ENCODE peak calls at places on chromosome 11, in seven cellular contexts. B is CD4-positive, alpha-beta memory T cell; Y is cardiac fibroblast; J is mucosa of descending colon; V is naive thymus-derived CD4-positive, alpha-beta T cell; I is CD8-positive, alpha-beta T cell; O is mammary epithelial cell. H is an unnamed sample.

GRCh38 chr11:102564110-102564509 is 33.6 kb upstream of the MMP7 start:
- DNase-seq in B (no peak), Y (peak; percentile 80), J (no peak), V (no peak), I (no peak), O (peak; percentile 92), H (peak; percentile 16)

GRCh38 chr11:110200241-110200640 is 96.2 kb downstream of the RDX start:
- DNase-seq in B (no peak), Y (peak; percentile 76), J (no peak), V (no peak), I (no peak), O (peak; percentile 73), H (no peak)

GRCh38 chr11:124712392-124712791 is 27.4 kb upstream of the NRGN start:
- DNase-seq in B (no peak), Y (no peak), J (no peak), V (no peak), I (no peak), O (no peak), H (no peak)

GRCh38 chr11:102513869-102514268 is 16.7 kb downstream of the MMP7 start:
- DNase-seq in B (no peak), Y (peak; percentile 46), J (no peak), V (no peak), I (no peak), O (peak; percentile 48), H (no peak)

GRCh38 chr11:61082161-61082870 is 20.0 kb upstream of the CD5 start:
- DNase-seq in B (no peak), Y (no peak), J (no peak), V (no peak), I (no peak), O (no peak), H (no peak)

GRCh38 chr11:29093416-29093815 is 923.4 kb downstream of the KCNA4 start:
- DNase-seq in B (no peak), Y (peak; percentile 65), J (no peak), V (no peak), I (no peak), O (no peak), H (peak; percentile 35)

GRCh38 chr11:70587095-70587389 is 188.7 kb downstream of the CTTN start:
- DNase-seq in B (no peak), Y (no peak), J (no peak), V (no peak), I (no peak), O (peak; percentile 5), H (no peak)

GRCh38 chr11:128824199-128825049 is 42.7 kb downstream of the KCNJ1 start:
- DNase-seq in B (no peak), Y (no peak), J (no peak), V (no peak), I (no peak), O (no peak), H (no peak)

GRCh38 chr11:73907191-73907590 is 30.4 kb downstream of the PAAF1 start:
- DNase-seq in B (no peak), Y (peak; percentile 59), J (no peak), V (no peak), I (no peak), O (peak; percentile 67), H (no peak)

GRCh38 chr11:104968856-104969776 is 742 bp upstream of the CASP4 start:
- DNase-seq in B (no peak), Y (peak; percentile 64), J (peak; percentile 54), V (no peak), I (no peak), O (peak; percentile 41), H (no peak)

GRCh38 chr11:15871904-15872303 is 484.4 kb downstream of the SOX6 start:
- DNase-seq in B (no peak), Y (no peak), J (no peak), V (no peak), I (no peak), O (no peak), H (no peak)

GRCh38 chr11:65867284-65868071 is 5.1 kb downstream of the EFEMP2 start:
- DNase-seq in B (no peak), Y (no peak), J (peak; percentile 51), V (no peak), I (no peak), O (no peak), H (no peak)

GRCh38 chr11:65868907-65869306 is 3.7 kb downstream of the EFEMP2 start:
- DNase-seq in B (no peak), Y (no peak), J (no peak), V (no peak), I (no peak), O (no peak), H (no peak)

GRCh38 chr11:65869643-65870306 is 2.8 kb downstream of the EFEMP2 start:
- DNase-seq in B (no peak), Y (no peak), J (peak; percentile 43), V (no peak), I (peak; percentile 19), O (no peak), H (no peak)

GRCh38 chr11:65866524-65867283 is 5.9 kb downstream of the EFEMP2 start:
- DNase-seq in B (no peak), Y (no peak), J (peak; percentile 52), V (no peak), I (no peak), O (no peak), H (no peak)

DNA sequence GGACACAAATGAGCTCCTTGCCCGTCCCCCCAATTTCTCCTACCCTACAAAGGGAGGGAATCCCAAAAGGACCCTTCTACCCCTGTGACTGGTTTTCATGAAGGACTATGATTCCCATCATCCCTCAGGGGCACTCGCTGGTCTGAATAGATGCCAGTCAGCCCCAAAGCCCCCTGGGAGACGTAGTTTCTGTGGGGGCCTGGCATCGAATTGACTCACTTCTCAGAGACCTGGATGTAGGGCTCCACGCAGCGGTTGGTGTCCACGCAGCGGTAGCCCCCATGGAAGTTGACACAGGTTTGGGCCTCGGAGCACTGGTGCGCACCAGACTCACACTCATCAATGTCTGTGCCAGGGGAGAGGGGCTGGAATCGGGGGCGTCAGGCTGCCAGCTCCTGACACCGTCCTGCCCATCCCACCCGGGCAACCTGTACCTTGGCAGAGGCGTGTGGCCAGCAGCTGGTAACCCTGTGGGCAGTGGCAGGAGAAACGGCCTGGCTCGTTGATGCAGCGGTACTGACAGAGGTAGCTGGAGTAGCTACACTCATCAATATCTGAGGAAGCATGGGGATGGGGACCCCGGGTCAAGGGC is 4.4 kb downstream of the EFEMP2 start:
- DNase-seq in B (no peak), Y (no peak), J (peak; percentile 51), V (no peak), I (peak; percentile 43), O (no peak), H (no peak)
- H3K4me3 ChIP-seq in B (no peak overlapping the region), Y (no peak overlapping the region), J (no peak overlapping the region), V (no peak overlapping the region), I (no peak overlapping the region), O (no peak overlapping the region), H (no peak overlapping the region)

GRCh38 chr11:67421421-67422031 is 6.0 kb downstream of the CARNS1 start:
- DNase-seq in B (no peak), Y (no peak), J (no peak), V (no peak), I (no peak), O (no peak), H (no peak)
- H3K4me3 ChIP-seq in B (peak overlapping the region; percentile 20), Y (peak overlapping the region; percentile 24), J (no peak overlapping the region), V (peak overlapping the region; percentile 39), I (no peak overlapping the region), O (peak overlapping the region; percentile 40), H (peak overlapping the region; percentile 21)

DNA sequence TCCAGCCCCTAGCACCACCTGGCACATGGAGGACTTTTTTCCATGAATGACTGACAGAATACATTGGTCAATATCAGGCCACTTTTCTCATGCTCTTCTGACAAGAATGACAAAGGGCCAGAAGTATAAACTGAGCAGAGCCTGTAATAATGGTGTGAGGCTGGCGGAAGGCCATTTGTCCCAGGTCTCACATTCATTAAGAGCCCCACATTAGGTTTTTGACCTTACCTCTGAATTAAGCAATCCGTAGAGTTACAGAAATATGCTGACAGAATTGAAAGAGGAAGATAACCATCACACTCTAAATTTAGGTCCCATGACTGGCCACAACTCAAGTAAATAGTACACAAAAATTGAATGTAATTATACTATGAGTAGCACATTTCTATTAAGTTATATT is 55.2 kb downstream of the SYT9 start:
- DNase-seq in B (no peak), Y (no peak), J (no peak), V (no peak), I (no peak), O (no peak), H (no peak)
- H3K4me3 ChIP-seq in B (no peak overlapping the region), Y (no peak overlapping the region), J (no peak overlapping the region), V (no peak overlapping the region), I (no peak overlapping the region), O (no peak overlapping the region), H (no peak overlapping the region)

GRCh38 chr11:63530021-63530420 is 6.6 kb upstream of the PLAAT4 start:
- DNase-seq in B (no peak), Y (no peak), J (no peak), V (no peak), I (no peak), O (no peak), H (no peak)
- H3K4me3 ChIP-seq in B (no peak overlapping the region), Y (no peak overlapping the region), J (no peak overlapping the region), V (no peak overlapping the region), I (no peak overlapping the region), O (no peak overlapping the region), H (no peak overlapping the region)

GRCh38 chr11:47768090-47768620 is 1.0 kb upstream of the FNBP4 start:
- DNase-seq in B (peak; percentile 21), Y (peak; percentile 80), J (peak; percentile 83), V (no peak), I (no peak), O (peak; percentile 65), H (peak; percentile 45)

GRCh38 chr11:47766363-47767227 is 546 bp downstream of the FNBP4 start:
- DNase-seq in B (peak; percentile 82), Y (peak; percentile 71), J (peak; percentile 88), V (peak; percentile 76), I (peak; percentile 84), O (peak; percentile 70), H (no peak)

GRCh38 chr11:47765086-47765485 is 2.1 kb downstream of the FNBP4 start:
- DNase-seq in B (no peak), Y (peak; percentile 4), J (no peak), V (no peak), I (no peak), O (no peak), H (no peak)
- H3K4me3 ChIP-seq in B (no peak overlapping the region), Y (peak overlapping the region; percentile 80), J (no peak overlapping the region), V (no peak overlapping the region), I (no peak overlapping the region), O (peak overlapping the region; percentile 9), H (peak overlapping the region; percentile 69)

GRCh38 chr11:34926831-34927132 is 10.4 kb downstream of the PDHX start:
- DNase-seq in B (no peak), Y (peak; percentile 69), J (no peak), V (no peak), I (no peak), O (peak; percentile 17), H (peak; percentile 18)

GRCh38 chr11:34928268-34928959 is 12.0 kb downstream of the PDHX start:
- DNase-seq in B (no peak), Y (no peak), J (no peak), V (no peak), I (no peak), O (no peak), H (no peak)

GRCh38 chr11:34924714-34925113 is 8.3 kb downstream of the PDHX start:
- DNase-seq in B (no peak), Y (no peak), J (no peak), V (no peak), I (no peak), O (no peak), H (no peak)

GRCh38 chr11:34928960-34929680 is 12.7 kb downstream of the PDHX start:
- DNase-seq in B (no peak), Y (peak; percentile 15), J (no peak), V (no peak), I (no peak), O (no peak), H (no peak)

GRCh38 chr11:34926101-34926830 is 9.8 kb downstream of the PDHX start:
- DNase-seq in B (peak; percentile 53), Y (peak; percentile 78), J (no peak), V (peak; percentile 61), I (no peak), O (peak; percentile 36), H (peak; percentile 16)
- H3K4me3 ChIP-seq in B (no peak overlapping the region), Y (no peak overlapping the region), J (no peak overlapping the region), V (no peak overlapping the region), I (no peak overlapping the region), O (no peak overlapping the region), H (no peak overlapping the region)